ENCODE peak calls at places on chromosomes 2 and 18, in five cellular contexts. H, P, Y, U and J are unnamed samples.

GRCh38 chr2:237097911-237098702 is 12.4 kb downstream of the COPS8 start:
- DNase-seq in H (no peak), P (peak), Y (peak), U (no peak), J (no peak)

GRCh38 chr2:135773319-135773718 is 31.7 kb downstream of the UBXN4 start:
- DNase-seq in P (no peak), U (no peak), Y (no peak), H (no peak), J (no peak)

GRCh38 chr2:214810670-214811069 is 1.2 kb upstream of the BARD1 start:
- DNase-seq in U (peak), Y (no peak), P (no peak), H (no peak), J (no peak)

GRCh38 chr2:201149064-201149820 is 33.3 kb downstream of the CFLAR start:
- DNase-seq in Y (peak), H (no peak), U (no peak), P (no peak), J (no peak)

GRCh38 chr2:71720283-71720560 is 266.9 kb downstream of the DYSF start:
- DNase-seq in H (no peak), U (no peak), P (no peak), Y (no peak), J (no peak)

GRCh38 chr18:33010149-33010548 is 237.3 kb upstream of the KLHL14 start:
- DNase-seq in Y (no peak), P (no peak), U (no peak), H (no peak), J (no peak)

GRCh38 chr2:175535631-175536030 is 354.1 kb upstream of the ATP5MC3 start:
- DNase-seq in U (no peak), P (no peak), Y (no peak), H (no peak), J (no peak)

GRCh38 chr2:63058149-63058741 is 7.6 kb downstream of the OTX1 start:
- DNase-seq in Y (peak), H (no peak), P (no peak), U (no peak), J (no peak)

DNA sequence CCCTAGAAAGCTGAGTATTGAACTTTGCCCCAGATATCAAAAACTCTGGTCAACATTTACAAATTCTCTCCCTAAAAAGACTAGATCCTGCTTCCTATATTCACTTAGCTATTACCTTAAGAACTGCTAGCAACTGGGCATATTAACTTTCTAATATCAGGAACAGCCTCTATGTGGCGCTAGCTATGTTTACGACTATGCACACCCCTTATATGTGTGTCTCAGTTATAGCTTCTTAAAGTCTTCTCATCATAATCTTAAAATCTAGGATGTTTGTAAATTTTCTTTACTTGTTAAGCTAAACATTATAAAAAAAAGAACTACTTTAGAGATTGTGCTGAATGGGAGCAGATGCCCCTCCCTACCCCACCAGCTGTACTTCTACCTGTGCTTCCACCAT is 1.7 kb upstream of the STAMBP start:
- DNase-seq in P (no peak), Y (peak), U (peak), H (no peak), J (no peak)
- TF ChIP-seq CTCF in P (no peak), Y (peak), U (peak), H (peak), J (peak)

DNA sequence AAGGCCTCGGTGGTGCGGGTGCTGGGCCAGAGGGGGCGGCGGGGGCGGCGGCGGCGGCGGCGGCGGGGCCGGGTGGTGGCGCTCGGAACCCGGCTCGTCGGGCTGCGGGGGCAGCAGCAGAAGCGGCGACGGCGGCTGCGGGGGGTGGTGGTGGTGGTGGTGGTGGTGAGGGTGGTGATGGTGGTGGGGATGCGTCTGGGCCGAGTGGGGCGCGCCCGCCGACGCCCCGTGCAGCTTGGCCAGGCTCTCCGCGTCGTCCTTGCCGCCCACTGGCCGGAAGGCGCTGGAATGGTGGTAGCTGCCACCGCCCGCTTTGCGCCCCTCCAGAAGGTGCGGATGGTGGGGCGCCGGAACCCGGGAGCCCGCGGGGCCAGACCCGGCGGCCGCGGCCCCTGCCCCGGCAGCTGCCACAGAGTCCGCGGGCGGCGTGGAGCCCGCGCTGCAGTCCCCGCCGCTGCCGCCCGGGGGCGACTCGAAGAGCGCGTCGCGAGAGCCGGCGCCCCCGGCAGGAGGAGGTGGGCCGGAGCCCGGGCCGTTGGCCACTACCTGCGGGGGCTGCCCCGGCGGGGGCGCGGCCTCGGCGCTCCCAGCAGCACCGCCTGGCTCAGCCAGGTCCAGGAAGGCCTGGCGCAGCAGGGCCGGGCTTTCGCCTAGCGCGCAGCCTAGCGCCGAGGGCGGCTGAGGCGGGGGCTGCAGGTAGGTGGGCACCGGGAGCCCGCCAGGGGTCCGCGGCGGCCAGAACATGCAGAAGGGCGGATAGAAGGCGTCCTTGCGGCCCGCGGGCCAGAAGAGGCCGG is 4.2 kb downstream of the SKOR2 start:
- DNase-seq in P (no peak), H (no peak), U (no peak), Y (no peak), J (no peak)
- H3K4me3 ChIP-seq in P (no peak), H (no peak), U (no peak), Y (no peak), J (no peak)

DNA sequence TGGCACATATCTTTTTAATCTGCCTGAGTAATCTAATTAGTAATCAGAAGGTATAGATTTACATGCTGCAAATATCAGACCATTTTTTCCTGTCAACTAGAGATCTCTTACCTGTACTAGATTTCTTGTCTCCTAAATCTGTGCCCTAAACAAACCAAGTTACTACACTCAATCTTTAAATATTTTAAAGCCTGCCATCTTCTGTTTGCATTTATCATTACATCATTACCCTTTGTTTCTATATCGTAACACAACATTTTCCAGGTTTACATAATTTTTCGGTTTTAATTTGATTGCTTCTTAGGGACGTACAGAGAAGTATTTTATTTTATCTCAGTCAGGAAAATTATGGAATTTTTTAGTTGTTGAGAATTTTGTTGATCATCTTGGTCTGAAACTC is 25.7 kb downstream of the PSMA8 start:
- DNase-seq in Y (no peak), U (no peak), P (no peak), H (no peak), J (no peak)
- TF ChIP-seq CTCF in Y (no peak), U (peak), P (no peak), H (peak), J (no peak)

GRCh38 chr2:73291093-73291460 is 2.3 kb downstream of the EGR4 start:
- DNase-seq in Y (peak), P (no peak), H (no peak), U (peak), J (peak)
- H3K4me3 ChIP-seq in Y (no peak), P (no peak), H (peak), U (no peak), J (no peak)

DNA sequence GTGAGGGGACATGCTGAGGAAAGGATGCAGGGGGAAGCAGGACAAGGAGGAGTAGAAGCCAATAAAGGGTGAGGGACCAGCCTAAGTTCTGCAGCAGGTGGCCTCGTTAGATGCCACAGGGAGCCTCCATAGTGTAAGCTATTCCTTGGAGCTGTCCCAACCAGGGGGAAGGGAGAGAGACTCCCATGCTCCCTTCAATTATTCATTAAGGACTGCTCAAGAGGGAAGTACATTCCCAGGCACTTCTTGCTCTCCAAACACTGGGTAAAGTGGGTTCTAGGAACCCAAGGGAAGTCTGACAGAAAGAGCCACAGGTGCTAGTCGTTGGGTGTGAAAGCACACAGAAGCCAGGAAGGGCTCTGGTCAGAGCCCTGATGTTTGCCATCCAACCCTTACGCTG is 193.7 kb downstream of the SLC39A10 start:
- DNase-seq in Y (no peak), H (no peak), U (no peak), P (no peak), J (no peak)
- TF ChIP-seq CTCF in Y (no peak), H (no peak), U (no peak), P (no peak), J (no peak)

GRCh38 chr18:12287131-12287681 is 20.8 kb upstream of the TUBB6 start:
- DNase-seq in P (no peak), Y (no peak), U (no peak), H (no peak), J (no peak)
- H3K4me3 ChIP-seq in P (no peak), Y (peak), U (no peak), H (peak), J (peak)

GRCh38 chr2:231245253-231246094 is 47.0 kb downstream of the ARMC9 start:
- DNase-seq in Y (no peak), H (no peak), P (peak), U (peak), J (no peak)
- TF ChIP-seq CTCF in Y (no peak), H (no peak), P (no peak), U (peak), J (no peak)

DNA sequence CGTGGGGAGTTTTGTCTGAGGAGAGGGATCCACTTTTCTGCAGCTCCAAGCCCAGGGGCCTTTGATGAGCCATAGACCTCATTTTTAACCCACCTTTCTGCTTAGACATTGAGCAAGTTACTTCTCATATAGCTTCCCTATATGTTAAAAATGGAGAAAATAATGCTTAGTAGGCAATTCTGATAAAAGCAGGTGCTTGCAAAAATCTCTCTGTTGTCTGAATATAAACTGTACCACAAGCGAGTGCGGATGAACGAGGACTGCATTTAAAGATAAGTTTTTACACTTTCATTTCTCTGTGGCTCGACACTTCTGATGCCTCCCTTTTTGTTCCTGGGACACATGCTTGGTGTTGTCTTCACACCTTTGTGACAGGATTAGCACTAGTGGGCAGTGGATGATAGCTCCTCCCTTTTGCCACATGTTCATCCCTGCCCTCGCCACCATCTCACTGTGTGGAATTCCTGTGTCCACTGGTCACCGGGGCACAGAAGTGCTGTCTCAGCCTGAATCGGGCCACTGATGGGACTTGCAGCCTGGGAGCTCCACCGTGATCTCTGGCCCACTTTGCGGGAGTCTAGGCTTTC is 1.6 kb downstream of the TYMS start:
- DNase-seq in U (no peak), P (no peak), Y (no peak), H (no peak), J (no peak)
- H3K4me3 ChIP-seq in U (peak), P (peak), Y (peak), H (no peak), J (peak)

DNA sequence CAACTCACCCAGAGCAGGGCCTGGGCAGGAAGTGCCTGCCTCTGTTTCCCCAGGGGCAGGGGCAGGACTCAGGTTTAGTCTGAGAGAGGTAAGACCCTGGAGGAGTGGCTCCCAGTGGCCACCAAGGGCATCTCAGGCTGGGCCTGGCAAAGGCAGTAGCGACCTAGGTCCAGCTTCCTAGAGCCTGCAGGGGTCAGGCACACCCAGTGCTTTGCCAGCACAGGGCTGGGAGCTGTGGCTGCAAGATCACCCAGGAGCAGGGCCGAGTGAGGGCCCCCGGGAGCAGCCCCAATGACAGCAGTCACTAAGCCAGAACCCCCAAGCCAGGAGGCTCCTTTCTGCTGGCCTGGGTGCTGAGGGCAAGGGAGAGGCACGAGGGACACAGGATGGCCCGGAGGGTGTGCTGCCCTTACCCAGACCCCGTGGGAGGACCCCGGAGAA is 8.8 kb upstream of the DUSP2 start:
- DNase-seq in U (no peak), H (peak), Y (no peak), P (no peak), J (no peak)
- TF ChIP-seq CTCF in U (no peak), H (no peak), Y (no peak), P (no peak), J (no peak)